ENCODE peak calls at places on chromosomes 12 and 14, in five cellular contexts. I, U, X, V and Z are unnamed samples.
A peak's percentile ranks its signal among the peaks of the same experiment; 100 is the strongest.

GRCh38 chr14:95488376-95489162 is 27.9 kb downstream of the SYNE3 start:
- DNase-seq in V (no peak), U (no peak), I (no peak), X (no peak), Z (no peak)

GRCh38 chr12:38390968-38391367 is 74.4 kb downstream of the ALG10B start:
- DNase-seq in X (no peak), I (no peak), U (no peak), V (no peak), Z (no peak)

GRCh38 chr14:74579447-74580274 is 32.4 kb downstream of the LTBP2 start:
- DNase-seq in U (no peak), I (no peak), X (no peak), V (peak; percentile 56), Z (no peak)

GRCh38 chr14:35565896-35566464 is 32.0 kb downstream of the INSM2 start:
- DNase-seq in U (no peak), X (no peak), V (no peak), I (no peak), Z (no peak)

GRCh38 chr12:89833337-89834252 is 125.0 kb upstream of the ATP2B1 start:
- DNase-seq in X (no peak), I (no peak), U (no peak), V (no peak), Z (no peak)

GRCh38 chr12:20264608-20265114 is 103.7 kb upstream of the PDE3A start:
- DNase-seq in X (no peak), V (peak; percentile 53), I (no peak), U (peak; percentile 22), Z (no peak)

GRCh38 chr14:32537166-32537565 is 208.1 kb downstream of the AKAP6 start:
- DNase-seq in X (no peak), V (no peak), U (no peak), I (no peak), Z (no peak)

GRCh38 chr14:60648934-60649814 is at the start of gene SIX1:
- DNase-seq in X (peak; percentile 84), V (peak; percentile 60), I (no peak), U (peak; percentile 84), Z (no peak)

GRCh38 chr14:92607702-92608429 is 94.3 kb downstream of the RIN3 start:
- DNase-seq in X (no peak), V (peak; percentile 65), I (no peak), U (no peak), Z (no peak)

DNA sequence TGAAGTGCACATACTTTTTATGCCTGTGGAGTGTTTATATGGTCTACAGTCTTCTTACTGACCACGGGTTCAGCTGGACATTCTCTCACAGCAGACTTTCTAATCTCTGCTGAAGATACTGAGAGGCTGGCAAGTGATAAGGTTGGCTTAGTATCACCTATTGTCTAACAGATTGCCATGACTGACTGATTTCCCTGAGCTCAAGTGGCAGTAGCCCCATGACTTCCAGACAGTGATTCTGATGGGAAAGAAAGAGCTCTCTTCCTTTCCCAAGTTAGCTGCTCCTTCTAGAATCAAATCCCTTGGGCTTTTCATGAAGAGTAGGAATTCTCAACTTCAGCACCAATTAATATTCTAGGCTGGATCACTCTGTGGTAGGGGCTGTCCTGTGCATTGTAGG is 141.4 kb downstream of the ANO4 start:
- DNase-seq in I (no peak), V (no peak), X (no peak), U (no peak), Z (no peak)
- TF ChIP-seq CTCF in I (no peak), V (no peak), X (no peak), U (no peak), Z (no peak)

DNA sequence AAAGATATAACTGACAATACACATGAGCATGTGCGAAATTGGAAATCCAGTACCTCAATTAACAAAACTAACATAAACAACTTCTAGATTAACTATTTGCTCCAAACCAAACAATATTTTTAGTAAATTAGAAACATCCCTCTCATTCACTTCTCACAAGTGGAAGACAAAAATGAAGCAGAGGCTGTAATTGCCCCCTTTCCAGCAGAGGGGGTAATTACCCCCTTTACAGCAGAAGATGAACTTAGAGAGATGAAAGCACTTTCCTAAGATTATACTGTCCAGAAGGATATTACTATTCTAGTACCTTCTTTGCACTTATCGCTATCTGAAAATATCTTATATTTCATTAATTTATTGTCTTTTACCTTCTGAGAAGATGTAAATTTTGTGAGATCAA is 1025.2 kb downstream of the FSCB start:
- DNase-seq in I (no peak), V (no peak), U (no peak), X (no peak), Z (no peak)
- TF ChIP-seq CTCF in I (no peak), V (no peak), U (no peak), X (no peak), Z (no peak)

DNA sequence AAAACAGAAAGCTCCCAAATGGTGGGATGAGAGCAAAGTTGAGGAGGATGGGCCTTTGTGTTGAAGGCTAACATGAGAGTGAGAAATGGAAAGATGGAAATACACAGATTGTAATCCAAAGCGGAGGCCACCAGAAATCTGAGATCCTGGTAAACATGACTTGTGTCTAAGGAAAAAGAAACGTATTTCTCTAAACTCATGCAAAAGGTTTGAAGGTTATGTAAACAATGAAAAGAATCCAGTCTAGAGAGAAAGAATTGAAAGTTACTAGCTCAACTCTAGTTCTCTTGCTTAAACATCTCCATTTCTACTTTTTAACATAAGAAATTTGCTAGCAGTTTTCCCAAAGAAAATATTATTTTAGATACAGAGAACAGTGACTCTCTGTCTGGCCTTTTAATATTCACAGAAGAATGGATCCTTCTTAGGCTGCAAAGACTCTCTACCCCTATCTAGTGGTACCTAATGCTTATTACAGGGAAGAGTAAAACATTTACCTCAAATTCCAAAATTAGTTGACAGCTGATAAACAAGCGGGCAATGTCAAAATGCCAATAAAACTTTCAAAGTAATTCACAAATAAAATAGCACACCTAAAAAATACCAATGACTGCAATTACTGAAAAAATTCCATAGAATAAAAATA is 75.8 kb upstream of the SOX5 start:
- DNase-seq in I (no peak), V (no peak), X (no peak), U (no peak), Z (no peak)
- TF ChIP-seq CTCF in I (peak; percentile 65), V (no peak), X (peak; percentile 50), U (peak; percentile 58), Z (peak; percentile 82)

GRCh38 chr14:101716077-101716950 is 45.2 kb upstream of the PPP2R5C start:
- DNase-seq in U (no peak), X (no peak), V (no peak), I (no peak), Z (no peak)
- TF ChIP-seq CTCF in U (no peak), X (no peak), V (no peak), I (no peak), Z (no peak)

GRCh38 chr12:40762072-40762471 is 69.8 kb downstream of the CNTN1 start:
- DNase-seq in X (no peak), V (no peak), I (no peak), U (no peak), Z (no peak)
- TF ChIP-seq CTCF in X (no peak), V (no peak), I (peak; percentile 35), U (peak; percentile 29), Z (peak; percentile 34)

DNA sequence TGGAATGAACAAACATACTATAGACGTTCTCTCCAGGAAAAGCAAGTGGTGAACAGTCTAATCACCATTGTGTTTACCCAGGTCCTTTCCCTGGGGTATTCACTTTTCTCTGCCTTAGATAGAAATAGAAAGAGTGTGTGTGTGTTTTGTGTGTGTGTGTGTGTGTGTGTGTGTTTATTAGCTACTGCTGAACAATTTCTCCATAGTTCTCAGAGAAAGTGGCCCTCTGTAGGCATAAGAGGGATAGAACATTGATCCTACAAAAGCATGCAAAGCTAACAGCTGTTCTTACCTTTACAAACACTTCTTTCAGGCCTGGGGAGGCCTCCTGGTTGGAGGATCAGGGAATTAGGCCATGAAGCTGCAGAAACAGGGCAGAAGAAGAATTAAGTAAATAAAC is 665.7 kb upstream of the TBX3 start:
- DNase-seq in V (no peak), U (no peak), I (no peak), X (no peak), Z (no peak)
- TF ChIP-seq CTCF in V (no peak), U (no peak), I (no peak), X (no peak), Z (no peak)